ENCODE peak calls at places on chromosomes 5 and 9, in eight cellular contexts. H is mammary epithelial cell; Q is effector memory CD4-positive, alpha-beta T cell; B is tibial artery; I is CD4-positive, alpha-beta T cell; Y is ovary; D is DND-41; K is H9. O is an unnamed sample.
A peak's percentile ranks its signal among the peaks of the same experiment; 100 is the strongest.

GRCh38 chr9:92781902-92782301 is 17.3 kb upstream of the BICD2 start:
- DNase-seq in I (no peak), Q (no peak), Y (no peak), B (no peak), K (no peak), H (peak; percentile 94), D (no peak), O (no peak)

GRCh38 chr5:2758632-2759031 is 7.2 kb upstream of the IRX2 start:
- DNase-seq in B (no peak), H (peak; percentile 11), I (no peak), D (no peak), Q (no peak), Y (no peak), K (no peak), O (no peak)

GRCh38 chr9:89821081-89821480 is 216.3 kb downstream of the GADD45G start:
- DNase-seq in I (no peak), Q (no peak), Y (no peak), K (peak; percentile 59), H (peak; percentile 31), B (no peak), D (no peak), O (peak; percentile 77)

GRCh38 chr5:66306844-66307315 is 162.8 kb downstream of the SREK1 start:
- DNase-seq in B (no peak), Q (no peak), Y (no peak), K (no peak), H (no peak), D (no peak), I (no peak), O (no peak)

GRCh38 chr5:149030392-149030791 is 32.5 kb downstream of the SH3TC2 start:
- DNase-seq in H (peak; percentile 13), Y (no peak), Q (no peak), D (no peak), B (no peak), K (no peak), I (no peak), O (no peak)

GRCh38 chr9:16294371-16294770 is 576.1 kb downstream of the BNC2 start:
- DNase-seq in K (peak; percentile 17), D (no peak), B (no peak), I (no peak), Q (no peak), Y (no peak), H (no peak), O (no peak)

GRCh38 chr5:50325237-50325832 is 115.8 kb downstream of the EMB start:
- DNase-seq in I (no peak), D (no peak), K (no peak), B (no peak), H (no peak), Q (no peak), Y (no peak), O (no peak)

GRCh38 chr9:111153973-111154590 is 115.8 kb upstream of the LPAR1 start:
- DNase-seq in I (no peak), D (no peak), Q (no peak), Y (no peak), H (peak; percentile 18), B (no peak), K (no peak), O (no peak)

GRCh38 chr9:129030191-129030590 is 2.1 kb upstream of the SH3GLB2 start:
- DNase-seq in I (no peak), H (peak; percentile 30), D (no peak), K (no peak), Y (no peak), Q (no peak), B (no peak), O (no peak)

GRCh38 chr5:169934990-169935389 is 45.3 kb downstream of the INSYN2B start:
- DNase-seq in Q (no peak), Y (no peak), I (no peak), K (no peak), D (no peak), H (no peak), B (no peak), O (no peak)

GRCh38 chr5:172635038-172635437 is 6.0 kb upstream of the NEURL1B start:
- DNase-seq in Y (no peak), H (no peak), D (no peak), K (peak; percentile 9), B (no peak), Q (no peak), I (no peak), O (no peak)

GRCh38 chr5:161966544-161966943 is 101.0 kb upstream of the GABRG2 start:
- DNase-seq in K (no peak), I (no peak), Y (no peak), Q (no peak), H (no peak), B (no peak), D (no peak), O (no peak)

GRCh38 chr9:135490166-135490870 is 10.2 kb upstream of the MRPS2 start:
- DNase-seq in D (no peak), H (no peak), Y (no peak), K (no peak), I (no peak), Q (no peak), B (no peak), O (no peak)

GRCh38 chr9:87138128-87139040 is 191.1 kb upstream of the GAS1 start:
- DNase-seq in H (no peak), K (no peak), D (no peak), Q (no peak), B (no peak), I (no peak), Y (no peak), O (no peak)

GRCh38 chr5:78799254-78800017 is 150.9 kb upstream of the LHFPL2 start:
- DNase-seq in Q (no peak), I (no peak), B (no peak), D (no peak), Y (no peak), K (no peak), H (no peak), O (no peak)

GRCh38 chr9:127974769-127975261 is 6.0 kb downstream of the EEIG1 start:
- DNase-seq in I (no peak), Q (no peak), D (no peak), B (peak; percentile 79), Y (peak; percentile 69), H (no peak), K (peak; percentile 32), O (peak; percentile 86)

GRCh38 chr9:127973169-127974001 is 7.4 kb downstream of the EEIG1 start:
- DNase-seq in Q (no peak), B (no peak), Y (no peak), H (no peak), I (no peak), K (peak; percentile 31), D (no peak), O (no peak)

GRCh38 chr9:127972316-127972871 is 8.4 kb downstream of the EEIG1 start:
- DNase-seq in H (no peak), D (no peak), K (peak; percentile 25), B (no peak), Y (peak; percentile 36), I (no peak), Q (no peak), O (no peak)

GRCh38 chr9:127975376-127976315 is 5.1 kb downstream of the EEIG1 start:
- DNase-seq in B (no peak), K (no peak), Y (no peak), I (no peak), H (no peak), D (no peak), Q (no peak), O (no peak)

GRCh38 chr9:127974002-127974768 is 6.6 kb downstream of the EEIG1 start:
- DNase-seq in H (no peak), B (no peak), I (no peak), Y (no peak), Q (no peak), K (peak; percentile 26), D (no peak), O (peak; percentile 87)
- H3K27ac ChIP-seq in H (no peak overlapping the region), B (peak overlapping the region; percentile 94), I (peak overlapping the region; percentile 96), Y (no peak overlapping the region), Q (peak overlapping the region; percentile 90), K (no peak overlapping the region), D (no peak overlapping the region), O (peak overlapping the region; percentile 96)

DNA sequence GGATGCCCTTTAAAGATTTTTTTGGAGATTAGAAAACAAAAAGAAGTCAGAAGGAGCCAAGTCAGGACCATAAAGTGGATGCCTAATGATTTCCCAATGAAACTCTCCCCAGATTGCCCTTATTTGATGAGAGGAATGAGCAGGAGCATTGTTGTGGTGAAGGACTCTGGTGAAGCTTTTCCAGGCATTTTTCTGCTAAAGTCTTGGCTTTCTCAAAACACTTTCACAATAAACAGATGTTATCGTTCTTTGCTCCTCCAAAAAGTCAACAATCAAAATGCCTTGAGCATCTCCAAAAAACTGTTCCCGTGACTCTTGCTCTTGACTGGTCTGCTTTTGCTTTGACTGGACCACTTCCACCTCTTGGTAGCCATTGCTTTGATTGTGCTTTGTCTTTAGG is 121.8 kb downstream of the CAAP1 start:
- DNase-seq in D (no peak), Q (no peak), H (no peak), K (no peak), Y (no peak), I (no peak), B (no peak), O (no peak)
- H3K27me3 ChIP-seq in D (no peaks in the 10 kb centered on the region), Q (no peaks in the 10 kb centered on the region), H (no peaks in the 10 kb centered on the region), K (no peaks in the 10 kb centered on the region), Y (no peaks in the 10 kb centered on the region), I (no peaks in the 10 kb centered on the region), B (no peaks in the 10 kb centered on the region), O (no peaks in the 10 kb centered on the region)

DNA sequence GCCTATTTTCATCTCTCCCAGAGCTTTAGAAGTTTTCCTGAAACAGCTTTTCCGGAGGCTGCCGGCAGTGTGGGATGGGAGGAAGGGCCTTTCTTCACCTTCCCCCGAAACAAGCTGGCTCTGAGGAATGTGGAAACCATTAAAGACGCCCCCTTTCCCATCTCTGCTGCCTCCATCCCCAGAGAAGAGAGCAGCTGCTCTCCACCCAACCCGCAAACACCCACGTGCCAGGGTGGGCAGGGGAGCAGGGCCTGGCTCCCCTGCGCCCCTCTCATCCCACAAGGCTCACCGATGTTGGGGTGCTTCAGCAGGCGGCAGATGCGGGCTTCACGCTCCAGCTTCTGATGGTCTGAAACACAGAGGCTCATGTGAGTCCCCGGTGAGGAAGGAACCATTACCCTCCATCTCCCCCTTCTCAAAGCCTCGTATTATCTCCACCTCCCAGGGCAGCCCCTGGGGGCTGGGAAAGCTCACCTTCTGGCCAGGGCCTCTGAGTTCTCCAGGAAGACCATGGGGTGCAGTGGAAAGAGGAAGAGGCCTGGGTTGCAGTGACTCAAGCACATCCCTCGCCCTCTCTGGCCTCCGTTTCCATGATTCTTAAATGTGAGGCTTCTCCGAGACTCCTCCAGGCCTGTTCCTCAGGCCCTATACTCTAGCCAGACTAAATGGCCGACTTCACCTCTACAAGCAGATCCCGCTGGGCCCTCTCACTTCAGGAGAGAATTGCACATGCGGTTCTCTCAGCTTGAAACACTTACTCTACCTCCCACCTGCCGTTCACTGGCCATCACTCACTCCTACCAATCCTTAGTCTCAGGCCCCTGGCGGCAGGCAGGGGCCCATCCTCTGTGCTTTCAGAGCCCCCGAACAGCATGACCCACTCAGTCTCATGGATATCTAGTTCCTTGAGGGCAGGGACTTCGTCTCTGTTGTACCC is 24.6 kb downstream of the CAMK2A start:
- DNase-seq in B (no peak), Y (no peak), Q (no peak), I (no peak), K (no peak), D (no peak), H (no peak), O (no peak)
- H3K27ac ChIP-seq in B (no peak overlapping the region), Y (no peak overlapping the region), Q (no peak overlapping the region), I (no peak overlapping the region), K (no peak overlapping the region), D (no peak overlapping the region), H (no peak overlapping the region), O (no peak overlapping the region)

DNA sequence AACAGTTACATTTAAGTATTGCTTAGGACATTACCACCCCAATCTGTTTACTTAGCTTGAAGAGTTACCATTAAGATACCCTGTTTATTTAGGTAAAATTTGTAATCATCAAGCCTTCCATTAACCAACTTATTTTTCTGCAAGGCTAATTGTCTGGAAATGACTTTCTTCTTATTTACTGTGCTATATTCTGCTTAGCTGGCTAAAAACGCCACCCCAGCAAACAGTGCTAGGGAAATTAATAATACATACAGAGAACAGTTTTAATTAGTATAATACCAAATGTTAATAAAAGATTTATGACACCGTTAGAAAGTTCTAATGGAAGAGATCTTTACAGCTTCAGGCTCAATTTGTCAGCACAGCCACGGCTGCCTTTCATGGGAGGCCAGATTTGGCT is 14.0 kb downstream of the TLX3 start:
- DNase-seq in Y (no peak), H (no peak), K (no peak), I (no peak), D (no peak), B (no peak), Q (no peak), O (no peak)
- H3K27me3 ChIP-seq in Y (no peaks in the 10 kb centered on the region), H (peaks cover 23% of the 10 kb centered on the region), K (peaks cover 40% of the 10 kb centered on the region), I (peaks cover 50% of the 10 kb centered on the region), D (no peaks in the 10 kb centered on the region), B (peaks cover 88% of the 10 kb centered on the region), Q (peaks cover 15% of the 10 kb centered on the region), O (peaks cover 4% of the 10 kb centered on the region)

O was measured in vagina.